ENCODE peak calls at places on chromosomes 11 and 22, in ten cellular contexts. M is activated T-helper 2 cell treated with anti-CD3 and anti-CD28 coated beads, Interferon-gamma antibody, Interleukin-2, Interleukin-4, amounts not matched to agents 10 μg/mL and 5 μg/mL and 100 μg/mL, durations not matched to agents 14 hours and 24 hours and 36 hours; H is NCI-H82; O is GF-D8; V is GM10248; G is HS-5; Y is retina; K is SW480; Z is smooth muscle cell of the brain vasculature; I is MCF 10A. W is an unnamed sample.

GRCh38 chr11:60984149-60984548 is 12.7 kb downstream of the CD6 start:
- DNase-seq in Y (no peak), H (no peak), O (no peak), Z (no peak), V (no peak), K (no peak), G (no peak), M (no peak), I (no peak), W (no peak)

GRCh38 chr11:61910473-61911123 is 6.8 kb downstream of the RAB3IL1 start:
- DNase-seq in I (no peak), Z (no peak), O (no peak), V (no peak), Y (no peak), H (no peak), K (no peak), G (no peak), M (no peak), W (no peak)

GRCh38 chr11:125724125-125724524 is 22.0 kb upstream of the PATE1 start:
- DNase-seq in H (peak), Z (no peak), G (no peak), O (peak), K (peak), Y (no peak), M (no peak), I (peak), V (no peak), W (no peak)

GRCh38 chr11:61963016-61963281 is 4.5 kb downstream of the FTH1 start:
- DNase-seq in V (no peak), Y (no peak), Z (no peak), H (no peak), O (no peak), M (no peak), K (peak), I (no peak), G (no peak), W (no peak)

GRCh38 chr11:1762537-1763302 is 1.0 kb downstream of the CTSD start:
- DNase-seq in H (peak), I (peak), V (no peak), K (peak), M (no peak), Z (no peak), G (no peak), Y (no peak), O (peak), W (no peak)

GRCh38 chr11:125933030-125933813 is 12.6 kb upstream of the VSIG10L2 start:
- DNase-seq in H (no peak), I (no peak), O (no peak), K (no peak), G (no peak), Y (no peak), Z (no peak), V (no peak), M (no peak), W (no peak)

GRCh38 chr11:8807544-8808225 is 103.3 kb upstream of the AKIP1 start:
- DNase-seq in M (no peak), G (peak), V (no peak), O (no peak), H (peak), Y (no peak), K (no peak), Z (no peak), I (peak), W (no peak)

GRCh38 chr22:42343136-42343484 is 72.7 kb upstream of the TCF20 start:
- DNase-seq in K (peak), O (no peak), H (peak), M (no peak), Y (peak), G (no peak), V (no peak), Z (no peak), I (no peak), W (no peak)

GRCh38 chr22:50305658-50306566 is 1.5 kb downstream of the PLXNB2 start:
- DNase-seq in V (peak), I (peak), H (peak), G (peak), O (peak), Z (peak), M (no peak), K (peak), Y (peak), W (no peak)

GRCh38 chr11:12719221-12719620 is 45.0 kb downstream of the TEAD1 start:
- DNase-seq in Y (peak), K (peak), Z (no peak), H (no peak), M (no peak), O (no peak), V (no peak), G (no peak), I (no peak), W (no peak)

GRCh38 chr22:20228055-20228938 is 39.8 kb downstream of the RTN4R start:
- DNase-seq in G (no peak), Y (no peak), O (no peak), V (no peak), I (no peak), Z (no peak), H (no peak), M (no peak), K (no peak), W (no peak)

GRCh38 chr11:57667065-57667714 is 724 bp upstream of the ZDHHC5 start:
- DNase-seq in O (peak), V (peak), Z (peak), I (peak), K (peak), G (peak), Y (peak), H (peak), M (peak), W (peak)

GRCh38 chr11:1505480-1505879 is 18.9 kb upstream of the MOB2 start:
- DNase-seq in V (no peak), Y (no peak), H (peak), I (no peak), K (no peak), Z (no peak), O (no peak), M (no peak), G (no peak), W (peak)

GRCh38 chr11:121104223-121104831 is 3.3 kb downstream of the TECTA start:
- DNase-seq in M (no peak), I (no peak), G (no peak), K (no peak), Z (no peak), V (no peak), H (no peak), O (no peak), Y (no peak), W (peak)

GRCh38 chr11:82458777-82459176 is 274.9 kb downstream of the FAM181B start:
- DNase-seq in H (peak), M (no peak), I (no peak), V (no peak), O (no peak), K (no peak), Z (no peak), G (no peak), Y (peak), W (no peak)

W was measured in HEK293T.